ENCODE peak calls at places on chromosomes 5 and 9, in seven cellular contexts. V is SK-MEL-5; U is activated T-helper 1 cell treated with anti-CD3 and anti-CD28 coated beads, Interleukin-2, amount 50 U/mL, for 16 hours; N is lung; X is caudate nucleus; S is SW 1271; F is natural killer cell. Y is an unnamed sample.

GRCh38 chr5:146940295-146940694 is 61.7 kb upstream of the PPP2R2B start:
- DNase-seq in S (no peak), N (no peak), V (no peak), X (no peak), F (no peak), U (no peak), Y (no peak)

GRCh38 chr9:136826703-136827582 is 15.3 kb upstream of the AJM1 start:
- DNase-seq in S (no peak), X (no peak), U (no peak), V (no peak), N (no peak), F (no peak), Y (no peak)

GRCh38 chr9:129242971-129243561 is 65.0 kb upstream of the IER5L start:
- DNase-seq in S (no peak), N (no peak), V (peak; percentile 58), U (no peak), X (no peak), F (no peak), Y (no peak)

GRCh38 chr9:19241728-19242127 is 11.2 kb downstream of the DENND4C start:
- DNase-seq in V (no peak), N (no peak), S (no peak), U (no peak), X (no peak), F (no peak), Y (no peak)

GRCh38 chr9:38346811-38347735 is 45.4 kb upstream of the ALDH1B1 start:
- DNase-seq in F (no peak), V (no peak), N (no peak), X (no peak), U (no peak), S (no peak), Y (no peak)

GRCh38 chr5:98771389-98772109 is 1.9 kb upstream of the RGMB start:
- DNase-seq in S (peak; percentile 96), N (peak; percentile 70), U (no peak), F (no peak), V (peak; percentile 90), X (peak; percentile 58), Y (peak; percentile 50)

GRCh38 chr9:17491780-17492179 is 87.1 kb upstream of the SH3GL2 start:
- DNase-seq in S (no peak), U (no peak), N (no peak), F (no peak), X (no peak), V (no peak), Y (no peak)

GRCh38 chr5:127030259-127031146 is at the start of gene MARCHF3:
- DNase-seq in S (peak; percentile 93), V (peak; percentile 91), X (peak; percentile 93), N (peak; percentile 94), F (peak; percentile 97), U (peak; percentile 75), Y (peak; percentile 35)

GRCh38 chr5:172872997-172873491 is 39.0 kb downstream of the ERGIC1 start:
- DNase-seq in N (no peak), F (no peak), S (no peak), U (no peak), X (no peak), V (no peak), Y (no peak)

GRCh38 chr9:121947683-121948300 is 145.3 kb downstream of the TTLL11 start:
- DNase-seq in N (peak; percentile 58), X (no peak), S (no peak), U (no peak), F (no peak), V (no peak), Y (no peak)

GRCh38 chr5:134905246-134905996 is 490 bp downstream of the PCBD2 start:
- DNase-seq in S (peak; percentile 92), N (peak; percentile 28), X (peak; percentile 54), V (peak; percentile 76), U (peak; percentile 30), F (peak; percentile 55), Y (no peak)

GRCh38 chr5:172833691-172834569 is at the start of gene ERGIC1:
- DNase-seq in S (peak; percentile 81), U (peak; percentile 34), F (peak; percentile 78), X (peak; percentile 86), V (peak; percentile 79), N (peak; percentile 85), Y (no peak)

GRCh38 chr9:91338681-91339080 is 23.0 kb downstream of the AUH start:
- DNase-seq in U (no peak), S (no peak), F (no peak), N (no peak), X (no peak), V (no peak), Y (no peak)

GRCh38 chr9:2583308-2584013 is 38.1 kb upstream of the VLDLR start:
- DNase-seq in U (no peak), X (no peak), V (no peak), F (no peak), S (no peak), N (no peak), Y (no peak)

GRCh38 chr9:128393171-128393761 is 22.1 kb downstream of the URM1 start:
- DNase-seq in N (no peak), F (no peak), V (no peak), S (no peak), X (peak; percentile 75), U (no peak), Y (no peak)

GRCh38 chr9:105038057-105038456 is 110.1 kb upstream of the ABCA1 start:
- DNase-seq in S (no peak), U (no peak), V (no peak), X (no peak), F (no peak), N (no peak), Y (no peak)

GRCh38 chr5:177440990-177441780 is 5.4 kb upstream of the PRR7 start:
- DNase-seq in N (no peak), S (no peak), V (no peak), U (no peak), F (no peak), X (no peak), Y (no peak)

GRCh38 chr5:16673241-16673998 is 56.6 kb upstream of the RETREG1 start:
- DNase-seq in S (no peak), N (no peak), V (no peak), X (peak; percentile 23), U (no peak), F (no peak), Y (no peak)

GRCh38 chr9:72977670-72978069 is 24.8 kb upstream of the ALDH1A1 start:
- DNase-seq in X (no peak), V (no peak), U (no peak), S (no peak), N (no peak), F (no peak), Y (no peak)

GRCh38 chr5:165076686-165077085 is 1571.3 kb downstream of the MAT2B start:
- DNase-seq in U (no peak), N (no peak), F (no peak), S (no peak), X (no peak), V (no peak), Y (no peak)

GRCh38 chr5:12095808-12096281 is 191.6 kb upstream of the CTNND2 start:
- DNase-seq in X (no peak), V (no peak), U (no peak), F (no peak), S (no peak), N (no peak), Y (no peak)

GRCh38 chr9:91515074-91515687 is 91.5 kb upstream of the NFIL3 start:
- DNase-seq in S (no peak), X (peak; percentile 66), F (no peak), V (peak; percentile 45), N (no peak), U (no peak), Y (no peak)

GRCh38 chr9:4147476-4148214 is 152.2 kb downstream of the GLIS3 start:
- DNase-seq in X (no peak), S (no peak), F (no peak), N (no peak), V (no peak), U (no peak), Y (no peak)

Y was measured in keratinocyte.